ENCODE peak calls at places on chromosome 18, in ten cellular contexts. F is psoas muscle, H is endodermal cell, Q is A549, K is transverse colon, D is brain microvascular endothelial cell, Y is foreskin keratinocyte, I is cardiac muscle cell, X is fibroblast of lung, Z is heart left ventricle. T is an unnamed sample.

GRCh38 chr18:51339866-51340265 is 142.4 kb upstream of the MEX3C start:
- DNase-seq in F (no peak), H (no peak), Q (no peak), K (no peak), D (peak), Y (peak), I (peak), X (no peak), Z (no peak), T (no peak)

GRCh38 chr18:25310045-25310444 is 41.9 kb downstream of the ZNF521 start:
- DNase-seq in F (no peak), H (no peak), Q (no peak), K (no peak), D (peak), Y (peak), I (peak), X (peak), Z (no peak), T (no peak)

GRCh38 chr18:36680042-36680441 is 148.8 kb downstream of the TPGS2 start:
- DNase-seq in F (no peak), H (no peak), Q (no peak), K (no peak), D (no peak), Y (no peak), I (no peak), X (no peak), Z (no peak), T (no peak)

GRCh38 chr18:57837917-57838548 is 34.9 kb upstream of the ATP8B1 start:
- DNase-seq in F (no peak), H (no peak), Q (no peak), K (no peak), D (peak), Y (no peak), I (peak), X (no peak), Z (no peak), T (peak)

GRCh38 chr18:50949185-50949584 is 18.7 kb upstream of the ELAC1 start:
- DNase-seq in F (no peak), H (no peak), Q (no peak), K (peak), D (no peak), Y (no peak), I (no peak), X (no peak), Z (no peak), T (no peak)

GRCh38 chr18:24862225-24862893 is 401.9 kb downstream of the HRH4 start:
- DNase-seq in F (no peak), H (no peak), Q (no peak), K (no peak), D (no peak), Y (no peak), I (no peak), X (no peak), Z (peak), T (no peak)

GRCh38 chr18:72541871-72542690 is 2.1 kb downstream of the CBLN2 start:
- DNase-seq in F (no peak), H (peak), Q (no peak), K (no peak), D (no peak), Y (peak), I (no peak), X (no peak), Z (no peak), T (peak)

GRCh38 chr18:57209697-57210096 is 62.8 kb downstream of the BOD1L2 start:
- DNase-seq in F (no peak), H (no peak), Q (no peak), K (no peak), D (no peak), Y (no peak), I (no peak), X (no peak), Z (no peak), T (no peak)

GRCh38 chr18:13398631-13399030 is 180.1 kb downstream of the LDLRAD4 start:
- DNase-seq in F (no peak), H (no peak), Q (no peak), K (no peak), D (no peak), Y (no peak), I (no peak), X (no peak), Z (no peak), T (no peak)

GRCh38 chr18:78900938-78901909 is 78.4 kb upstream of the SALL3 start:
- DNase-seq in F (no peak), H (peak), Q (no peak), K (no peak), D (no peak), Y (no peak), I (no peak), X (no peak), Z (no peak), T (no peak)

GRCh38 chr18:54233761-54234160 is 9.3 kb upstream of the MBD2 start:
- DNase-seq in F (no peak), H (no peak), Q (no peak), K (no peak), D (no peak), Y (no peak), I (no peak), X (no peak), Z (no peak), T (no peak)

GRCh38 chr18:22174341-22175148 is 5.2 kb downstream of the GATA6 start:
- DNase-seq in F (no peak), H (peak), Q (no peak), K (peak), D (no peak), Y (no peak), I (no peak), X (peak), Z (peak), T (no peak)

GRCh38 chr18:63971320-63972071 is 1.6 kb downstream of the SERPINB8 start:
- DNase-seq in F (no peak), H (no peak), Q (no peak), K (no peak), D (no peak), Y (peak), I (no peak), X (no peak), Z (no peak), T (no peak)

GRCh38 chr18:22113144-22113813 is 56.1 kb upstream of the GATA6 start:
- DNase-seq in F (peak), H (no peak), Q (no peak), K (peak), D (no peak), Y (no peak), I (no peak), X (no peak), Z (peak), T (no peak)

GRCh38 chr18:47382171-47382570 is 130.7 kb upstream of the SKOR2 start:
- DNase-seq in F (no peak), H (peak), Q (no peak), K (no peak), D (no peak), Y (no peak), I (no peak), X (no peak), Z (no peak), T (no peak)

GRCh38 chr18:61949946-61950345 is 57.1 kb upstream of the RNF152 start:
- DNase-seq in F (peak), H (no peak), Q (no peak), K (no peak), D (peak), Y (peak), I (peak), X (peak), Z (no peak), T (no peak)

GRCh38 chr18:76476665-76477561 is 18.1 kb downstream of the ZNF516 start:
- DNase-seq in F (no peak), H (no peak), Q (peak), K (no peak), D (peak), Y (peak), I (peak), X (peak), Z (no peak), T (no peak)

GRCh38 chr18:79496978-79497637 is 101.4 kb downstream of the NFATC1 start:
- DNase-seq in F (no peak), H (no peak), Q (no peak), K (peak), D (peak), Y (no peak), I (peak), X (peak), Z (peak), T (no peak)

GRCh38 chr18:50313031-50313607 is 25.6 kb upstream of the CXXC1 start:
- DNase-seq in F (no peak), H (no peak), Q (no peak), K (no peak), D (no peak), Y (no peak), I (no peak), X (no peak), Z (no peak), T (no peak)

GRCh38 chr18:79396431-79397287 is 929 bp downstream of the NFATC1 start:
- DNase-seq in F (peak), H (peak), Q (no peak), K (peak), D (no peak), Y (peak), I (peak), X (peak), Z (peak), T (peak)

GRCh38 chr18:21146016-21146415 is 34.4 kb upstream of the ROCK1 start:
- DNase-seq in F (no peak), H (no peak), Q (no peak), K (no peak), D (no peak), Y (no peak), I (peak), X (no peak), Z (no peak), T (no peak)

GRCh38 chr18:3966985-3967856 is 487.9 kb downstream of the DLGAP1 start:
- DNase-seq in F (no peak), H (peak), Q (peak), K (no peak), D (peak), Y (peak), I (peak), X (no peak), Z (peak), T (no peak)

GRCh38 chr18:76977108-76977621 is 154.8 kb downstream of the ZNF236 start:
- DNase-seq in F (no peak), H (peak), Q (no peak), K (peak), D (no peak), Y (no peak), I (no peak), X (no peak), Z (no peak), T (no peak)

GRCh38 chr18:56678836-56679565 is 27.8 kb downstream of the WDR7 start:
- DNase-seq in F (no peak), H (no peak), Q (no peak), K (peak), D (no peak), Y (peak), I (no peak), X (no peak), Z (no peak), T (no peak)

DNA sequence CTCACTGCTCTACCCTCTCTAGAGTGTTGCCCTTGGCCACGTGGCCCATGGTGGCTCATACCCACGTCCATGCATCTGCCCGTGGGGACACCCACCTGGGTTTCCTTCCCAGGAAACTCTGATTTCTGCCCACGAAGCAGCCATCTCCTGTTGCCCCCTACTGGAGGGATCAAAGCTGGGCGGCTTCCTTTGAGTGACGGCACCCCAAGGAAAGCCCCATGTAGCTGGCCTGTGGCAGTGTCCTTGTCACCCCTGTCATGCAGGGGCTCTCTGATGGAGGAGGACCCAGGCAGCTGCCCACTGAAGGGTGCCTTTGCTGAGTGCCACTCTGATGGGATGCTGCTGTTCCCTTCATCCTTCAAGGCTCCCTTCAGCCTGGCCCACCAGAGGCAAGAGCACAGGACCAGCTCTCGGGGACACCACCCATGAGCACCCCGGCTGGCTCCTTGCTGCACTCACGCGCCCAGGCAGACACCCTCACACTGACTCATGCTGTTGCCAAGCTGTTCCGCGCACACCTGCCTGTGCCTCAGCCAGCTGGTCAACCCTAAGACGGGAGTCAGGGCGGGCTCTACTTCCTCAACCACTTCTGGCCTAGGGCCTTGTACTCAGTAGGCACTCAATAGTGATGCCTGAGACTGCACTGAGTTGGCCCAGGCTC is 101.1 kb downstream of the CTIF start:
- DNase-seq in F (no peak), H (peak), Q (peak), K (no peak), D (no peak), Y (no peak), I (no peak), X (no peak), Z (no peak), T (peak)
- TF ChIP-seq CTCF in F (peak), H (peak), Q (peak), K (no peak), D (peak), Y (peak), I (peak), X (peak), Z (no peak), T (no peak)

GRCh38 chr18:8706981-8707940 is 1.9 kb downstream of the MTCL1 start:
- DNase-seq in F (peak), H (peak), Q (no peak), K (no peak), D (peak), Y (peak), I (peak), X (peak), Z (no peak), T (peak)
- TF ChIP-seq CTCF in F (no peak), H (peak), Q (no peak), K (peak), D (peak), Y (peak), I (peak), X (no peak), Z (peak), T (no peak)

DNA sequence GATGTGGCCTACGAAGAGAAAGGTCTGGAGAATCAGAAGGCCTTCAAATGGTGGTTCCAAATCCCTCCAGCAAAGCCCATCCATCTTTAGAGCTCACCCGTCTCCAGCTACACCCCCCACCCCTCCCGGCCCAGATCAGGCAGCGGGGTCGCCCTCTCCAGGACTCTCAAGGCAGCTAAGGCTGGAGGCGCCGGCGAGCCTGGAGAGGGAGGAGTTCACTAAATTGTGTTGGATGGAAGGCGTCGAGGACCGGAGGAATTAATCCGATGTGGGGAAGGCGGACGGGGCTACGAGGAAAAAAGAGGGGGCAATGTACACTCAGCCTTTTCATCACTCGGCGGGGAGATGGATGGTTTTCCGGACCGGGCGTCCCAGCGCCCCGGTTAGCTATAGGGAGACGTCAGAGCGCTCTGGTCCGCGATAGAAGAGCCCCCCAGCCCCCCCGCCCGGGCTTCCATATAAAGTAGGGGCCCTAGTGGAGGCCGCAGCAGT is at the start of gene GRP:
- DNase-seq in F (no peak), H (peak), Q (no peak), K (no peak), D (no peak), Y (no peak), I (no peak), X (no peak), Z (no peak), T (no peak)
- TF ChIP-seq CTCF in F (no peak), H (peak), Q (no peak), K (no peak), D (no peak), Y (no peak), I (no peak), X (no peak), Z (no peak), T (no peak)

GRCh38 chr18:75161629-75162028 is 47.3 kb downstream of the PTGR3 start:
- DNase-seq in F (peak), H (peak), Q (peak), K (peak), D (no peak), Y (no peak), I (peak), X (no peak), Z (peak), T (peak)
- TF ChIP-seq CTCF in F (peak), H (no peak), Q (no peak), K (no peak), D (peak), Y (no peak), I (no peak), X (no peak), Z (no peak), T (no peak)

GRCh38 chr18:31637445-31637844 is 45.8 kb downstream of the TTR start:
- DNase-seq in F (no peak), H (no peak), Q (no peak), K (no peak), D (no peak), Y (no peak), I (no peak), X (no peak), Z (no peak), T (no peak)

GRCh38 chr18:31633416-31634330 is 42.0 kb downstream of the TTR start:
- DNase-seq in F (no peak), H (no peak), Q (no peak), K (no peak), D (no peak), Y (no peak), I (no peak), X (no peak), Z (no peak), T (no peak)

GRCh38 chr18:31632356-31632755 is 40.7 kb downstream of the TTR start:
- DNase-seq in F (no peak), H (no peak), Q (no peak), K (no peak), D (no peak), Y (no peak), I (no peak), X (no peak), Z (no peak), T (no peak)

GRCh38 chr18:31634331-31634713 is 42.6 kb downstream of the TTR start:
- DNase-seq in F (no peak), H (no peak), Q (no peak), K (no peak), D (no peak), Y (no peak), I (no peak), X (no peak), Z (no peak), T (peak)

GRCh38 chr18:31636387-31636786 is 44.7 kb downstream of the TTR start:
- DNase-seq in F (no peak), H (no peak), Q (no peak), K (no peak), D (no peak), Y (no peak), I (no peak), X (no peak), Z (no peak), T (no peak)
- TF ChIP-seq CTCF in F (no peak), H (no peak), Q (no peak), K (no peak), D (no peak), Y (no peak), I (no peak), X (no peak), Z (no peak), T (no peak)

GRCh38 chr18:11866329-11866728 is 15.1 kb downstream of the CHMP1B start:
- DNase-seq in F (no peak), H (peak), Q (no peak), K (no peak), D (no peak), Y (no peak), I (no peak), X (no peak), Z (no peak), T (no peak)

GRCh38 chr18:11865071-11865470 is 13.9 kb downstream of the CHMP1B start:
- DNase-seq in F (no peak), H (peak), Q (no peak), K (no peak), D (no peak), Y (no peak), I (no peak), X (no peak), Z (no peak), T (no peak)

GRCh38 chr18:11866764-11867163 is 15.6 kb downstream of the CHMP1B start:
- DNase-seq in F (no peak), H (peak), Q (no peak), K (no peak), D (no peak), Y (no peak), I (no peak), X (no peak), Z (no peak), T (no peak)

GRCh38 chr18:11871501-11871900 is 20.3 kb downstream of the CHMP1B start:
- DNase-seq in F (no peak), H (peak), Q (no peak), K (no peak), D (no peak), Y (no peak), I (no peak), X (no peak), Z (no peak), T (peak)

GRCh38 chr18:11868230-11868629 is 17.0 kb downstream of the CHMP1B start:
- DNase-seq in F (no peak), H (peak), Q (no peak), K (no peak), D (no peak), Y (no peak), I (no peak), X (no peak), Z (no peak), T (no peak)
- TF ChIP-seq CTCF in F (no peak), H (no peak), Q (no peak), K (no peak), D (no peak), Y (no peak), I (no peak), X (no peak), Z (no peak), T (no peak)

GRCh38 chr18:27185897-27186296 is 789 bp upstream of the CHST9 start:
- DNase-seq in F (no peak), H (no peak), Q (no peak), K (no peak), D (no peak), Y (no peak), I (no peak), X (no peak), Z (no peak), T (no peak)

GRCh38 chr18:27181726-27182125 is 3.4 kb downstream of the CHST9 start:
- DNase-seq in F (no peak), H (no peak), Q (no peak), K (no peak), D (no peak), Y (no peak), I (no peak), X (no peak), Z (no peak), T (no peak)

GRCh38 chr18:27184115-27185024 is 738 bp downstream of the CHST9 start:
- DNase-seq in F (no peak), H (peak), Q (no peak), K (no peak), D (no peak), Y (no peak), I (no peak), X (no peak), Z (no peak), T (peak)

GRCh38 chr18:27188309-27188708 is 3.2 kb upstream of the CHST9 start:
- DNase-seq in F (no peak), H (no peak), Q (no peak), K (no peak), D (no peak), Y (no peak), I (no peak), X (no peak), Z (no peak), T (no peak)

DNA sequence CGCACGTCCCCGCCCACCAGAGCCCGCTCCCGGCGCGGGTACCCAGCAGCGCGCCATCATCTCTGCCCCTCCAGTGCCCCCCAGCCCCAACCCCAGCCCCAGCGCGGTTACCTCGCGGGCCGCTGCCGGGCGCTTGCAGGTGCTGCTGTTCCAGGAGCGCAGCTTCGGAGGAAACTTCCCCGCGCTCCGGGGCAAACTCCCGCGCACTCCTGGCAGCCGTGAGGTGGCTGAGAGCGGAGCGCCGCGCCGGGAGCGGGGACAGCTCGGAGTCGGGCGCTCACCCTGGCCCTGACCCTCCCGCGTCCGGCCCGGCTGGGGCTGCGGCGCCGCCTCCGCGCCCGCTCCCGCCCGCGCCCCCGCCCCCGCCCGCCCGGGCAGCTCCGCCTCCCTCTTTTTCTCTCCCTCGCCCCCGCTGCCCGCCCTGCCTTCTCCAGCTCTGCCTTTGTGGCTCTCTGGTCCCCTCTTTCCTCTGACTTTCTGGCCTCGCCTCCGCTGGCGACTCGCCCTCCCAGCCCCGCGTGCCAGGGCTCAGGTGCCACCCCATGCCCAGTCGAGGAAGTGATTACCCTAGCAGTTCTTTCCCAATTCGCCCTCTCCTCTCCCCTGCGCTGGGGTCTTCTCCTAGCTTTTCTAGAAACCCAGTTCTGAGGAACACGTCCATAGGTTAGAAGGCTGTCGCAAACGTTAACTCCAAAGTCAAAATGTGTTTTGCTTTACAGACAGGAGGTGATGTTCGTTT is at the start of gene CHST9:
- DNase-seq in F (peak), H (peak), Q (no peak), K (no peak), D (no peak), Y (no peak), I (no peak), X (no peak), Z (no peak), T (peak)
- TF ChIP-seq CTCF in F (no peak), H (no peak), Q (no peak), K (no peak), D (no peak), Y (no peak), I (no peak), X (no peak), Z (no peak), T (no peak)